ENCODE peak calls at places on chromosomes 11 and 22, in five cellular contexts. One of them, this sample, is unnamed.

GRCh38 chr11:35142481-35143207 is 3.7 kb downstream of the CD44 start:
- DNase-seq in uterus: no peak
- DNase-seq in H1: no peak
- DNase-seq in left ventricle myocardium inferior: no peak
- DNase-seq in ovary: no peak
- DNase-seq in this sample: no peak

GRCh38 chr22:39414886-39415285 is 15.3 kb downstream of the TAB1 start:
- DNase-seq in uterus: no peak
- DNase-seq in H1: no peak
- DNase-seq in ovary: no peak
- DNase-seq in left ventricle myocardium inferior: peak
- DNase-seq in this sample: no peak

GRCh38 chr11:134261626-134262488 is 8.5 kb downstream of the ACAD8 start:
- DNase-seq in H1: peak
- DNase-seq in ovary: no peak
- DNase-seq in uterus: no peak
- DNase-seq in left ventricle myocardium inferior: no peak
- DNase-seq in this sample: peak

GRCh38 chr11:82858556-82859091 is 41.6 kb downstream of the PRCP start:
- DNase-seq in ovary: no peak
- DNase-seq in uterus: no peak
- DNase-seq in left ventricle myocardium inferior: no peak
- DNase-seq in H1: no peak
- DNase-seq in this sample: no peak

GRCh38 chr22:18059991-18060390 is 17.8 kb upstream of the PEX26 start:
- DNase-seq in H1: no peak
- DNase-seq in ovary: no peak
- DNase-seq in left ventricle myocardium inferior: no peak
- DNase-seq in uterus: no peak
- DNase-seq in this sample: no peak

GRCh38 chr11:3123761-3124733 is 41.1 kb downstream of the OSBPL5 start:
- DNase-seq in ovary: peak
- DNase-seq in left ventricle myocardium inferior: peak
- DNase-seq in H1: no peak
- DNase-seq in uterus: peak
- DNase-seq in this sample: peak

GRCh38 chr11:66850235-66850587 is 6.7 kb upstream of the LRFN4 start:
- DNase-seq in uterus: no peak
- DNase-seq in H1: no peak
- DNase-seq in left ventricle myocardium inferior: no peak
- DNase-seq in ovary: no peak
- DNase-seq in this sample: no peak

GRCh38 chr22:23531283-23531921 is 48.7 kb downstream of the IGLL1 start:
- DNase-seq in left ventricle myocardium inferior: no peak
- DNase-seq in H1: no peak
- DNase-seq in ovary: peak
- DNase-seq in uterus: no peak
- DNase-seq in this sample: no peak

GRCh38 chr11:102234779-102235439 is 82.4 kb upstream of the BIRC3 start:
- DNase-seq in left ventricle myocardium inferior: no peak
- DNase-seq in uterus: no peak
- DNase-seq in ovary: no peak
- DNase-seq in H1: no peak
- DNase-seq in this sample: no peak

GRCh38 chr22:30905696-30906341 is 62.8 kb downstream of the MORC2 start:
- DNase-seq in uterus: no peak
- DNase-seq in left ventricle myocardium inferior: no peak
- DNase-seq in H1: peak
- DNase-seq in ovary: no peak
- DNase-seq in this sample: peak

GRCh38 chr22:17802411-17802810 is 28.1 kb upstream of the BID start:
- DNase-seq in H1: no peak
- DNase-seq in ovary: no peak
- DNase-seq in left ventricle myocardium inferior: no peak
- DNase-seq in uterus: no peak
- DNase-seq in this sample: no peak

GRCh38 chr11:117170210-117170609 is 8.3 kb upstream of the SIDT2 start:
- DNase-seq in ovary: no peak
- DNase-seq in left ventricle myocardium inferior: no peak
- DNase-seq in uterus: no peak
- DNase-seq in H1: no peak
- DNase-seq in this sample: no peak

GRCh38 chr11:69646493-69647201 is 5.7 kb downstream of the CCND1 start:
- DNase-seq in left ventricle myocardium inferior: no peak
- DNase-seq in uterus: no peak
- DNase-seq in H1: no peak
- DNase-seq in ovary: no peak
- DNase-seq in this sample: no peak

GRCh38 chr22:49514211-49514610 is 313.5 kb downstream of the BRD1 start:
- DNase-seq in H1: no peak
- DNase-seq in ovary: no peak
- DNase-seq in left ventricle myocardium inferior: no peak
- DNase-seq in uterus: no peak
- DNase-seq in this sample: no peak

GRCh38 chr22:50445880-50446707 is 28.7 kb downstream of the SBF1 start:
- DNase-seq in left ventricle myocardium inferior: no peak
- DNase-seq in H1: no peak
- DNase-seq in ovary: no peak
- DNase-seq in uterus: no peak
- DNase-seq in this sample: no peak

GRCh38 chr11:48047616-48048015 is 67.3 kb downstream of the PTPRJ start:
- DNase-seq in H1: no peak
- DNase-seq in left ventricle myocardium inferior: no peak
- DNase-seq in ovary: no peak
- DNase-seq in uterus: no peak
- DNase-seq in this sample: no peak

GRCh38 chr11:84901986-84902385 is 725.2 kb downstream of the DLG2 start:
- DNase-seq in left ventricle myocardium inferior: no peak
- DNase-seq in uterus: no peak
- DNase-seq in ovary: no peak
- DNase-seq in H1: no peak
- DNase-seq in this sample: peak

GRCh38 chr11:1570896-1571759 is 943 bp downstream of the DUSP8 start:
- DNase-seq in left ventricle myocardium inferior: no peak
- DNase-seq in H1: peak
- DNase-seq in ovary: no peak
- DNase-seq in uterus: peak
- DNase-seq in this sample: no peak

GRCh38 chr11:773830-774229 is 3.5 kb downstream of the GATD1 start:
- DNase-seq in uterus: no peak
- DNase-seq in left ventricle myocardium inferior: no peak
- DNase-seq in H1: no peak
- DNase-seq in ovary: no peak
- DNase-seq in this sample: no peak

GRCh38 chr22:49789289-49790141 is 38.2 kb downstream of the BRD1 start:
- DNase-seq in H1: no peak
- DNase-seq in ovary: peak
- DNase-seq in uterus: peak
- DNase-seq in left ventricle myocardium inferior: peak
- DNase-seq in this sample: no peak

GRCh38 chr11:129148487-129148886 is 43.6 kb downstream of the ARHGAP32 start:
- DNase-seq in left ventricle myocardium inferior: no peak
- DNase-seq in ovary: no peak
- DNase-seq in H1: no peak
- DNase-seq in uterus: no peak
- DNase-seq in this sample: no peak

GRCh38 chr22:23495614-23496444 is 84.3 kb downstream of the IGLL1 start:
- DNase-seq in ovary: no peak
- DNase-seq in H1: peak
- DNase-seq in left ventricle myocardium inferior: no peak
- DNase-seq in uterus: no peak
- DNase-seq in this sample: no peak

GRCh38 chr11:22640862-22641261 is 15.2 kb upstream of the FANCF start:
- DNase-seq in left ventricle myocardium inferior: no peak
- DNase-seq in H1: no peak
- DNase-seq in ovary: no peak
- DNase-seq in uterus: no peak
- DNase-seq in this sample: no peak

GRCh38 chr11:44633641-44634040 is 68.2 kb downstream of the CD82 start:
- DNase-seq in H1: peak
- DNase-seq in uterus: no peak
- DNase-seq in ovary: no peak
- DNase-seq in left ventricle myocardium inferior: no peak
- DNase-seq in this sample: peak

GRCh38 chr22:24236656-24237055 is 8.2 kb downstream of the GGT5 start:
- DNase-seq in uterus: no peak
- DNase-seq in ovary: no peak
- DNase-seq in left ventricle myocardium inferior: no peak
- DNase-seq in H1: no peak
- DNase-seq in this sample: no peak

GRCh38 chr11:8063319-8063718 is 17.7 kb upstream of the TUB start:
- DNase-seq in uterus: peak
- DNase-seq in ovary: peak
- DNase-seq in H1: no peak
- DNase-seq in left ventricle myocardium inferior: no peak
- DNase-seq in this sample: peak

GRCh38 chr22:48697694-48698276 is 1129.9 kb downstream of the BRD1 start:
- DNase-seq in H1: no peak
- DNase-seq in ovary: no peak
- DNase-seq in left ventricle myocardium inferior: no peak
- DNase-seq in uterus: no peak
- DNase-seq in this sample: no peak

GRCh38 chr11:15716550-15716949 is 601.8 kb downstream of the INSC start:
- DNase-seq in left ventricle myocardium inferior: no peak
- DNase-seq in uterus: no peak
- DNase-seq in ovary: no peak
- DNase-seq in H1: no peak
- DNase-seq in this sample: no peak

GRCh38 chr11:66032962-66033735 is 6.9 kb upstream of the CATSPER1 start:
- DNase-seq in H1: no peak
- DNase-seq in uterus: no peak
- DNase-seq in left ventricle myocardium inferior: no peak
- DNase-seq in ovary: no peak
- DNase-seq in this sample: no peak

GRCh38 chr11:64037027-64037633 is 1.4 kb downstream of the FLRT1 start:
- DNase-seq in uterus: no peak
- DNase-seq in H1: no peak
- DNase-seq in ovary: no peak
- DNase-seq in left ventricle myocardium inferior: no peak
- DNase-seq in this sample: no peak

GRCh38 chr11:80519591-80520258 is 1078.9 kb upstream of the TENM4 start:
- DNase-seq in uterus: no peak
- DNase-seq in ovary: no peak
- DNase-seq in H1: no peak
- DNase-seq in left ventricle myocardium inferior: no peak
- DNase-seq in this sample: no peak

GRCh38 chr22:46090051-46090591 is 60.2 kb upstream of the PPARA start:
- DNase-seq in ovary: peak
- DNase-seq in left ventricle myocardium inferior: peak
- DNase-seq in uterus: peak
- DNase-seq in H1: no peak
- DNase-seq in this sample: no peak
- H3K27ac ChIP-seq in ovary: peak
- H3K27ac ChIP-seq in left ventricle myocardium inferior: peak
- H3K27ac ChIP-seq in uterus: peak
- H3K27ac ChIP-seq in H1: no peak
- H3K27ac ChIP-seq in this sample: peak

GRCh38 chr11:77436969-77437368 is 36.9 kb downstream of the PAK1 start:
- DNase-seq in ovary: no peak
- DNase-seq in H1: no peak
- DNase-seq in uterus: no peak
- DNase-seq in left ventricle myocardium inferior: no peak
- DNase-seq in this sample: no peak

GRCh38 chr11:77440678-77441077 is 33.2 kb downstream of the PAK1 start:
- DNase-seq in H1: no peak
- DNase-seq in uterus: no peak
- DNase-seq in left ventricle myocardium inferior: no peak
- DNase-seq in ovary: no peak
- DNase-seq in this sample: no peak

GRCh38 chr11:77442394-77443053 is 31.4 kb downstream of the PAK1 start:
- DNase-seq in left ventricle myocardium inferior: no peak
- DNase-seq in uterus: no peak
- DNase-seq in ovary: no peak
- DNase-seq in H1: no peak
- DNase-seq in this sample: no peak

GRCh38 chr11:77438487-77438886 is 35.4 kb downstream of the PAK1 start:
- DNase-seq in uterus: no peak
- DNase-seq in ovary: no peak
- DNase-seq in left ventricle myocardium inferior: no peak
- DNase-seq in H1: no peak
- DNase-seq in this sample: no peak

GRCh38 chr11:77441409-77441808 is 32.5 kb downstream of the PAK1 start:
- DNase-seq in ovary: no peak
- DNase-seq in left ventricle myocardium inferior: no peak
- DNase-seq in uterus: no peak
- DNase-seq in H1: no peak
- DNase-seq in this sample: no peak
- H3K27ac ChIP-seq in ovary: no peak
- H3K27ac ChIP-seq in left ventricle myocardium inferior: no peak
- H3K27ac ChIP-seq in uterus: no peak
- H3K27ac ChIP-seq in H1: no peak
- H3K27ac ChIP-seq in this sample: no peak

DNA sequence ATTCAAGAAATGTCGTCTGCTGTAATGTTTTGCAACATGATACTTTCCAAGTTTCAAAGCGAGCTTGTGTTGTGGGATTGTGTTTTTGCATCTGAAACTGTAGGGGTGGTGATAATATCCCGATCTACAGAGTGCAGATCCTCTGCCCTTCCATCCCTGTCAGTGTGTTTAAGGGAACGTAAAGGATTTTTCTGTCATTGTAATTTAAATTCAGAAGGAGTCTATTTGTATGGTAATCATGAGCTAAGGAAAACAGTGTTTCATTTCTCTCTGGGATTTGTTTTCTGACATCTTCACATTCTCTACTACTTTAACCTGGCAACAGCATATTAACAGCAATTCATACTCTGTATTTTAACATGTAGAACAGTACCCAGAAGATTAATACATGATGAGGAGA is 321.5 kb downstream of the FAT3 start:
- DNase-seq in H1: no peak
- DNase-seq in ovary: no peak
- DNase-seq in uterus: no peak
- DNase-seq in left ventricle myocardium inferior: no peak
- DNase-seq in this sample: no peak
- H3K27ac ChIP-seq in H1: no peak
- H3K27ac ChIP-seq in ovary: no peak
- H3K27ac ChIP-seq in uterus: no peak
- H3K27ac ChIP-seq in left ventricle myocardium inferior: no peak
- H3K27ac ChIP-seq in this sample: no peak

GRCh38 chr11:27718853-27719574 is 18.8 kb upstream of the BDNF start:
- DNase-seq in uterus: no peak
- DNase-seq in H1: peak
- DNase-seq in left ventricle myocardium inferior: peak
- DNase-seq in ovary: no peak
- DNase-seq in this sample: peak
- H3K27ac ChIP-seq in uterus: no peak
- H3K27ac ChIP-seq in H1: peak
- H3K27ac ChIP-seq in left ventricle myocardium inferior: no peak
- H3K27ac ChIP-seq in ovary: no peak
- H3K27ac ChIP-seq in this sample: no peak

DNA sequence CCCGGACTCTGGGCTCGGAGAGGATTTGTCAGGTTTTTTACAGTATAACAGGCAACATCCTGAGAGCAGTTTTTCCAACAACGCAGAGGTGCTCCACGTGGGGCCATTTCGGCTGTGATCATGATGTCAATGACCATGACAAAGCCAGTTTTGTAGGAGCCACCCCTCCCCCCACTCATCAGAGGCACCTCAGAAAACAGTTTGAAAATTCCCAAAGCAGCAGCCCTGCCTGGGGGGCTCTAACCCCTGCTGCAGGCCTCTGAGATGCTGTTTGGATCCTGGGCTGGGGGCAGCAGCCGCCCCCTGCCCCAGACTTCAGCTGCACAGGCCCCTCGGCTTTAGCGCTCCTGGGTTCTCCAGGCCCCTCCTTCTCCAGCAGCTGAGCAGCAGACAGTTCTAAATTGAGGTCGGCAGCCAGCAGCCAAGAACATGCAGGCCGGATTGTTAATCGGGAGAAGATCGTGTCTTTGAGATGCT is 19.4 kb downstream of the NFAM1 start:
- DNase-seq in ovary: no peak
- DNase-seq in H1: peak
- DNase-seq in left ventricle myocardium inferior: no peak
- DNase-seq in uterus: no peak
- DNase-seq in this sample: no peak
- H3K27ac ChIP-seq in ovary: no peak
- H3K27ac ChIP-seq in H1: peak
- H3K27ac ChIP-seq in left ventricle myocardium inferior: no peak
- H3K27ac ChIP-seq in uterus: no peak
- H3K27ac ChIP-seq in this sample: no peak